ENCODE peak calls at places on chromosomes 16 and 17, in four cellular contexts. X, W, N and O are unnamed samples.
A peak's percentile ranks its signal among the peaks of the same experiment; 100 is the strongest.

GRCh38 chr17:20281860-20282259 is 185.5 kb downstream of the LGALS9B start:
- DNase-seq in X (no peak), W (no peak), N (no peak), O (no peak)

GRCh38 chr17:51164911-51165679 is 1.1 kb upstream of the NME2 start:
- DNase-seq in X (peak; percentile 28), W (no peak), N (no peak), O (no peak)

GRCh38 chr17:29114141-29114540 is 66.1 kb downstream of the MYO18A start:
- DNase-seq in X (no peak), W (no peak), N (no peak), O (no peak)

GRCh38 chr17:2683912-2684311 is 27.7 kb downstream of the CLUH start:
- DNase-seq in X (no peak), W (no peak), N (no peak), O (no peak)

GRCh38 chr17:82193520-82194236 is 19.0 kb downstream of the CCDC57 start:
- DNase-seq in X (no peak), W (no peak), N (no peak), O (no peak)

GRCh38 chr16:7369181-7369580 is 36.5 kb downstream of the RBFOX1 start:
- DNase-seq in X (no peak), W (no peak), N (no peak), O (no peak)

GRCh38 chr16:50311891-50312501 is 45.6 kb downstream of the ADCY7 start:
- DNase-seq in X (no peak), W (no peak), N (no peak), O (no peak)

GRCh38 chr16:11342021-11342855 is 3.0 kb upstream of the RMI2 start:
- DNase-seq in X (no peak), W (no peak), N (no peak), O (no peak)

GRCh38 chr16:88920618-88921602 is 54.5 kb upstream of the PABPN1L start:
- DNase-seq in X (no peak), W (no peak), N (no peak), O (peak; percentile 37)

GRCh38 chr17:82237083-82237745 is 8.4 kb downstream of the SLC16A3 start:
- DNase-seq in X (no peak), W (peak; percentile 57), N (no peak), O (no peak)

GRCh38 chr17:79792984-79793923 is 3.6 kb downstream of the CBX8 start:
- DNase-seq in X (no peak), W (peak; percentile 66), N (no peak), O (no peak)

GRCh38 chr16:67017451-67017750 is 11.5 kb upstream of the CBFB start:
- DNase-seq in X (no peak), W (no peak), N (no peak), O (no peak)

GRCh38 chr16:22284637-22285515 is 12.3 kb upstream of the POLR3E start:
- DNase-seq in X (no peak), W (no peak), N (no peak), O (no peak)

GRCh38 chr16:87384162-87384999 is 805 bp upstream of the FBXO31 start:
- DNase-seq in X (peak; percentile 57), W (no peak), N (no peak), O (peak; percentile 38)

GRCh38 chr16:85256190-85256739 is 144.0 kb upstream of the CIBAR2 start:
- DNase-seq in X (no peak), W (no peak), N (no peak), O (no peak)

GRCh38 chr17:34850023-34850422 is 111.2 kb downstream of the CCT6B start:
- DNase-seq in X (no peak), W (no peak), N (no peak), O (no peak)

GRCh38 chr17:58315281-58315711 is 13.3 kb downstream of the TSPOAP1 start:
- DNase-seq in X (no peak), W (peak; percentile 23), N (no peak), O (no peak)

GRCh38 chr16:9003322-9003721 is 39.6 kb upstream of the USP7 start:
- DNase-seq in X (no peak), W (no peak), N (no peak), O (no peak)
- TF ChIP-seq BRCA1 in X (no peak), W (no peak), N (no peak), O (no peak)

GRCh38 chr16:12371497-12371896 is 395.0 kb downstream of the SNX29 start:
- DNase-seq in X (no peak), W (no peak), N (no peak), O (no peak)
- TF ChIP-seq BRCA1 in X (no peak), W (no peak), N (no peak), O (no peak)

GRCh38 chr17:36824678-36825091 is 112.6 kb upstream of the LHX1 start:
- DNase-seq in X (no peak), W (no peak), N (no peak), O (no peak)
- TF ChIP-seq BRCA1 in X (no peak), W (no peak), N (no peak), O (no peak)

DNA sequence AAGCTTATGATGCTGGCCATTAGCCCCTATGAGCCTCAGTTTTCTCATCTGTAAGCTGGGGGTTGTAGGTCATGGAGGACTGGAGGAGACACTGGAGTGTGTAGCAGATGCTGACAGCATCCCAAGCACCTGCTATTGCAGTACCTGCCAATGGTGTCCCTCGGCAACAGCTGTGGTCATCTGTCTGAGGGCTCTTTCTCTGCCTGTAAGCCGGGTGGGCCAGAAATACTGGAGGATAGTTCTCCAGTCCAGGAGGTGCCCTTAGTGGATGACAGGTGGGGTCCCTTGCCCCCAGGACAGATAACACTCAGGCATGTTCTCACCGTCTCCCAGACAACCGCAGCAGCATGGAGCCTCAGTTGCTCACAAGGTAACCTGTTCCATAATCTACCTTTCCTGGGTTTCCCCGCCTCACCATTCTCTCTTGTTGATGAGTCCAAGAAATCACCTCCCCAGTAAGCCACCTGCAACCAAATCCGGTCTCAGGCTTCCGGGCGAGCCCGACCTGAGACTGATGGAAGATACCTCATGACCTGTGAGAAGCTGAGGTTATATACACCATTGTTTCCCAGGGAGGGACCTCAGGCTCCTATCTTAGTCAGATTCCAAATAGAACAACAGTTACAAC is 23.8 kb downstream of the NLRP1 start:
- DNase-seq in X (no peak), W (no peak), N (no peak), O (no peak)
- TF ChIP-seq BRCA1 in X (no peak), W (no peak), N (no peak), O (no peak)